ENCODE peak calls at places on chromosome 11, in seven cellular contexts. F, O, C, X, U, P and E are unnamed samples.

GRCh38 chr11:123122341-123122740 is 60.4 kb upstream of the HSPA8 start:
- DNase-seq in P (no peak), X (no peak), O (no peak), C (peak), U (no peak), F (no peak), E (peak)

GRCh38 chr11:111602865-111603632 is 800 bp downstream of the SIK2 start:
- DNase-seq in F (no peak), P (peak), X (peak), O (peak), U (no peak), C (peak), E (peak)

GRCh38 chr11:25247336-25247735 is 750.5 kb downstream of the LUZP2 start:
- DNase-seq in F (no peak), U (no peak), P (no peak), C (peak), O (no peak), X (no peak), E (no peak)

GRCh38 chr11:27139742-27140141 is 99.1 kb downstream of the BBOX1 start:
- DNase-seq in C (no peak), O (no peak), P (no peak), F (no peak), X (no peak), U (no peak), E (no peak)

GRCh38 chr11:16097543-16097942 is 258.8 kb downstream of the SOX6 start:
- DNase-seq in C (peak), P (no peak), U (no peak), O (no peak), X (no peak), F (no peak), E (no peak)

GRCh38 chr11:117228091-117228490 is 3.8 kb downstream of the PCSK7 start:
- DNase-seq in X (no peak), U (no peak), C (no peak), F (no peak), O (no peak), P (no peak), E (no peak)

GRCh38 chr11:12803086-12803826 is 129.0 kb downstream of the TEAD1 start:
- DNase-seq in X (peak), O (no peak), P (peak), C (peak), U (no peak), F (no peak), E (no peak)

GRCh38 chr11:23288001-23288783 is 427.9 kb upstream of the CCDC179 start:
- DNase-seq in X (no peak), P (peak), C (peak), U (no peak), F (no peak), O (no peak), E (no peak)

GRCh38 chr11:111476366-111476765 is 35.8 kb downstream of the BTG4 start:
- DNase-seq in U (no peak), O (no peak), X (no peak), F (no peak), P (peak), C (peak), E (no peak)

GRCh38 chr11:11290354-11290753 is 62.7 kb downstream of the CSNK2A3 start:
- DNase-seq in C (no peak), U (no peak), F (no peak), P (no peak), O (no peak), X (peak), E (no peak)

GRCh38 chr11:21415566-21415965 is 746.2 kb downstream of the NELL1 start:
- DNase-seq in U (no peak), F (no peak), P (no peak), X (no peak), C (no peak), O (no peak), E (no peak)

GRCh38 chr11:128716661-128717210 is 22.9 kb downstream of the FLI1 start:
- DNase-seq in C (no peak), P (peak), X (no peak), F (no peak), U (no peak), O (no peak), E (peak)

GRCh38 chr11:79087238-79087956 is 353.4 kb downstream of the TENM4 start:
- DNase-seq in F (no peak), C (no peak), P (peak), U (no peak), O (no peak), X (peak), E (peak)

GRCh38 chr11:63494936-63495335 is 4.0 kb upstream of the PLAAT5 start:
- DNase-seq in F (no peak), X (no peak), U (no peak), P (no peak), C (no peak), O (no peak), E (no peak)

GRCh38 chr11:35539256-35539655 is 13.8 kb upstream of the PAMR1 start:
- DNase-seq in X (no peak), C (no peak), U (no peak), F (no peak), O (no peak), P (no peak), E (no peak)

GRCh38 chr11:1534682-1535081 is 37.4 kb downstream of the DUSP8 start:
- DNase-seq in O (no peak), C (peak), P (peak), F (no peak), X (no peak), U (no peak), E (no peak)

GRCh38 chr11:128653828-128654231 is 40.0 kb upstream of the FLI1 start:
- DNase-seq in P (peak), X (peak), C (peak), F (no peak), O (peak), U (no peak), E (peak)